ENCODE peak calls at places on chromosomes 5 and 9, in seven cellular contexts. One of them, this sample, is unnamed.

GRCh38 chr5:78968781-78969180 is 16.3 kb downstream of the ARSB start:
- DNase-seq in GM10248: no peak
- DNase-seq in fibroblast of pulmonary artery: no peak
- DNase-seq in NCI-H1105 treated with DMSO at 0.1 percent for 48 hours: no peak
- DNase-seq in cardiac muscle cell: no peak
- DNase-seq in naive B cell: no peak
- DNase-seq in naive thymus-derived CD8-positive, alpha-beta T cell: no peak
- DNase-seq in this sample: no peak

GRCh38 chr5:139215176-139215975 is 17.2 kb upstream of the SIL1 start:
- DNase-seq in GM10248: no peak
- DNase-seq in fibroblast of pulmonary artery: peak
- DNase-seq in NCI-H1105 treated with DMSO at 0.1 percent for 48 hours: no peak
- DNase-seq in cardiac muscle cell: no peak
- DNase-seq in naive B cell: no peak
- DNase-seq in naive thymus-derived CD8-positive, alpha-beta T cell: no peak
- DNase-seq in this sample: no peak

GRCh38 chr5:131110256-131110594 is 54.8 kb downstream of the HINT1 start:
- DNase-seq in GM10248: no peak
- DNase-seq in fibroblast of pulmonary artery: no peak
- DNase-seq in NCI-H1105 treated with DMSO at 0.1 percent for 48 hours: no peak
- DNase-seq in cardiac muscle cell: no peak
- DNase-seq in naive B cell: no peak
- DNase-seq in naive thymus-derived CD8-positive, alpha-beta T cell: no peak
- DNase-seq in this sample: no peak

GRCh38 chr9:89999534-90000370 is 394.9 kb downstream of the GADD45G start:
- DNase-seq in GM10248: peak
- DNase-seq in fibroblast of pulmonary artery: peak
- DNase-seq in NCI-H1105 treated with DMSO at 0.1 percent for 48 hours: peak
- DNase-seq in cardiac muscle cell: peak
- DNase-seq in naive B cell: peak
- DNase-seq in naive thymus-derived CD8-positive, alpha-beta T cell: peak
- DNase-seq in this sample: peak

GRCh38 chr5:31939151-31939550 is 235.0 kb downstream of the GOLPH3 start:
- DNase-seq in GM10248: no peak
- DNase-seq in fibroblast of pulmonary artery: peak
- DNase-seq in NCI-H1105 treated with DMSO at 0.1 percent for 48 hours: no peak
- DNase-seq in cardiac muscle cell: no peak
- DNase-seq in naive B cell: no peak
- DNase-seq in naive thymus-derived CD8-positive, alpha-beta T cell: no peak
- DNase-seq in this sample: no peak

GRCh38 chr5:54294097-54294667 is 16.2 kb downstream of the ARL15 start:
- DNase-seq in GM10248: no peak
- DNase-seq in fibroblast of pulmonary artery: no peak
- DNase-seq in NCI-H1105 treated with DMSO at 0.1 percent for 48 hours: no peak
- DNase-seq in cardiac muscle cell: no peak
- DNase-seq in naive B cell: no peak
- DNase-seq in naive thymus-derived CD8-positive, alpha-beta T cell: no peak
- DNase-seq in this sample: no peak

GRCh38 chr9:127896395-127897193 is 2.8 kb downstream of the ST6GALNAC6 start:
- DNase-seq in GM10248: no peak
- DNase-seq in fibroblast of pulmonary artery: no peak
- DNase-seq in NCI-H1105 treated with DMSO at 0.1 percent for 48 hours: no peak
- DNase-seq in cardiac muscle cell: no peak
- DNase-seq in naive B cell: no peak
- DNase-seq in naive thymus-derived CD8-positive, alpha-beta T cell: no peak
- DNase-seq in this sample: no peak

GRCh38 chr5:159100928-159101646 is 1.4 kb upstream of the EBF1 start:
- DNase-seq in GM10248: peak
- DNase-seq in fibroblast of pulmonary artery: no peak
- DNase-seq in NCI-H1105 treated with DMSO at 0.1 percent for 48 hours: no peak
- DNase-seq in cardiac muscle cell: no peak
- DNase-seq in naive B cell: no peak
- DNase-seq in naive thymus-derived CD8-positive, alpha-beta T cell: no peak
- DNase-seq in this sample: no peak

GRCh38 chr5:27810458-27810857 is 772.1 kb upstream of the CDH9 start:
- DNase-seq in GM10248: no peak
- DNase-seq in fibroblast of pulmonary artery: peak
- DNase-seq in NCI-H1105 treated with DMSO at 0.1 percent for 48 hours: no peak
- DNase-seq in cardiac muscle cell: no peak
- DNase-seq in naive B cell: no peak
- DNase-seq in naive thymus-derived CD8-positive, alpha-beta T cell: no peak
- DNase-seq in this sample: no peak

GRCh38 chr5:169223595-169223953 is 77.4 kb downstream of the SLIT3 start:
- DNase-seq in GM10248: no peak
- DNase-seq in fibroblast of pulmonary artery: peak
- DNase-seq in NCI-H1105 treated with DMSO at 0.1 percent for 48 hours: no peak
- DNase-seq in cardiac muscle cell: no peak
- DNase-seq in naive B cell: no peak
- DNase-seq in naive thymus-derived CD8-positive, alpha-beta T cell: no peak
- DNase-seq in this sample: no peak

GRCh38 chr5:125673359-125673950 is 749.8 kb upstream of the GRAMD2B start:
- DNase-seq in GM10248: no peak
- DNase-seq in fibroblast of pulmonary artery: no peak
- DNase-seq in NCI-H1105 treated with DMSO at 0.1 percent for 48 hours: no peak
- DNase-seq in cardiac muscle cell: no peak
- DNase-seq in naive B cell: no peak
- DNase-seq in naive thymus-derived CD8-positive, alpha-beta T cell: no peak
- DNase-seq in this sample: no peak

GRCh38 chr5:10351882-10352395 is 1.6 kb upstream of the MARCHF6 start:
- DNase-seq in GM10248: no peak
- DNase-seq in fibroblast of pulmonary artery: no peak
- DNase-seq in NCI-H1105 treated with DMSO at 0.1 percent for 48 hours: no peak
- DNase-seq in cardiac muscle cell: no peak
- DNase-seq in naive B cell: no peak
- DNase-seq in naive thymus-derived CD8-positive, alpha-beta T cell: no peak
- DNase-seq in this sample: no peak